ENCODE peak calls at places on chromosome 6, in seven cellular contexts. J is ascending aorta, Q is GM12865, D is choroid plexus epithelial cell, C is foreskin fibroblast, R is lower leg skin, E is astrocyte. S is an unnamed sample.

GRCh38 chr6:56357616-56358373 is 110.4 kb upstream of the COL21A1 start:
- DNase-seq in J (no peak), Q (peak), D (no peak), C (peak), R (no peak), E (peak), S (peak)

GRCh38 chr6:41713161-41713649 is 22.2 kb downstream of the TFEB start:
- DNase-seq in J (no peak), Q (no peak), D (no peak), C (peak), R (no peak), E (peak), S (no peak)

GRCh38 chr6:56364482-56365313 is 117.3 kb upstream of the COL21A1 start:
- DNase-seq in J (no peak), Q (peak), D (peak), C (peak), R (no peak), E (peak), S (peak)

GRCh38 chr6:32291549-32291948 is 67.7 kb upstream of the NOTCH4 start:
- DNase-seq in J (no peak), Q (no peak), D (no peak), C (no peak), R (no peak), E (no peak), S (no peak)

GRCh38 chr6:26199773-26200728 is 112.8 kb downstream of the HFE start:
- DNase-seq in J (no peak), Q (no peak), D (peak), C (peak), R (no peak), E (no peak), S (no peak)

GRCh38 chr6:134253681-134254080 is 64.2 kb downstream of the SGK1 start:
- DNase-seq in J (no peak), Q (no peak), D (peak), C (peak), R (no peak), E (peak), S (peak)

GRCh38 chr6:21201181-21201580 is 392.4 kb upstream of the SOX4 start:
- DNase-seq in J (no peak), Q (no peak), D (no peak), C (no peak), R (no peak), E (no peak), S (no peak)

GRCh38 chr6:157929765-157930319 is 51.8 kb upstream of the SYNJ2 start:
- DNase-seq in J (no peak), Q (no peak), D (no peak), C (no peak), R (no peak), E (no peak), S (no peak)

DNA sequence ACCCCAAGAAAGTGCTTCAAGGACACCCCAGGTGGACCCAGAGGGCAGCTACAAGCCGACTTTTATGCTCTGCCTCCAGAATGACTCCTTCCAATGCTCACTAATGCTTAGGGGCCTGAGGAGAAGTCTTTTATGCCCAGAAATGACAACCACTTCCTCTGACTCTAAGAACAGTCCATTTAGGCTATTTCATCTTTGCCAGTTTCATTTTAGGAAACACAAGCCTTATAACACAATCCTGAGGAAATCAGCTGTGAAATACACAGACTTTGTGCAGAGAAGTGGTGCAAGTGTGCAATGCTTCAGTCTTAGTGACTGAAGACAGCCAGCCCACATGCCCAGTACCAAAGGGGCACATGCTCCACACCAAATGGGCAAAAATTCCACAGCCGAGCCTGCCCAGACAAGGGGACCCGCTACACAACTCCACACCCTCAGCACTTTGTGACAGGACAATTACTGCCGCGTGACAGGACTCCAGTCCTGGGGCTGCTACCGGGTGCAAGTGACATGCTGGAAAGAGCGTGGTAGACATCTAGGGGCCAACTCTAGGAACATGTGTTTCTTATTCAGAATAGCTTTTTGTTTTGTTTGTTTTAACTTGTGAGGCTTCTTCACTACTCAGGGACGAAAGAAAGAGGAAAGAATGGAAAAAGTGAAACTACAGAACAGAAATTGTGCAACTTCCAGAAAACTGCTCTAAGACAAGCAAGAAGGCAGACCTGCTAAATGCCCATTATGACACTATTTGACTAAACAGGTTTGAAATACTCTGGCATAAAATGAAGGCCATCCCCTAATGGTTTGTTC is 28.2 kb upstream of the PLAGL1 start:
- DNase-seq in J (no peak), Q (peak), D (peak), C (peak), R (no peak), E (no peak), S (peak)
- H3K4me3 ChIP-seq in J (peak), Q (no peak), D (peak), C (peak), R (no peak), E (peak), S (peak)

GRCh38 chr6:104527761-104528415 is 331.8 kb downstream of the HACE1 start:
- DNase-seq in J (peak), Q (peak), D (peak), C (peak), R (no peak), E (peak), S (peak)
- TF ChIP-seq CTCF in J (no peak), Q (peak), D (peak), C (no peak), R (no peak), E (peak), S (peak)

DNA sequence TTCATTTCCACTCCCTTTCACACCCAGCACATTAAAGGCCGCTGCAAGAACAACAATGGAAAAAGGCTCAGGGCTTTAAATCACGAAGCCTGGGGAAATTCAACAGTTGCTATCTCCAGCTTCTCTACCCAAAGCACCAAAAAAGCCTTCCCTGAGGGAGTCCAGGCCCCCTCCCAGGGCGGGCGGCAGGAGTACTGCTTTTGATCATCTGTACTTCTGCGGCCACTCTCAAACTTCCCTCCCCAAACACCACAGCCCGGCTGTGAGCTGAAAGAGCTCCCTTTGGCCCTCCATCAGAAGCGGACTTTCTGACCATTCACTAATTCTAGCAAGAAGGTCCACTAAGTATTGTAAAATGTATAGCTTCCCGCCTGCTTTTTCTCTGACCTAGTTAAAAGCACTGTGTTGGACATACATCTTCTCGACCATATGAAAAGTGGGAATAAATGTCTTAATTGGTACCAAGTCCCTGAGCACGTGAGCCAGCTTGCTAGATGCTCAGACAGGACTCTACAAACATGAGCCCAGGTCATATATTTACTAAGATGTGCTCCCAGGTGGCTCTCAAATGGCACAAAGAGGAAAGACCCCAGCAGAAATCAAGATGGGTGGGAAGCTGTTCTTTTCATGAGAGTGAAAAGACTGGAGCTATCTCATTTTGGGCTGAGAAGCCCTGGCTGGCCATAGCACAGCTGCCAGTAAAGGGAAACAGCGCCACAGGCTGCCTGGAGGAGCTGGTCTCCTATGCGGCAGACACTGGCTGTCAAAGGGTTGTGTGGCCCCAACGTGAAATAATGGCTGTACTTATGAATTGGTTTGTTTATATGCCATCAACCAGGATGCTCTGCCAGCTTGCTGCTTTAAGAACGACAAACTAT is 58.6 kb downstream of the GFOD1 start:
- DNase-seq in J (no peak), Q (peak), D (no peak), C (no peak), R (no peak), E (no peak), S (no peak)
- H3K4me3 ChIP-seq in J (no peak), Q (peak), D (no peak), C (no peak), R (no peak), E (no peak), S (no peak)

GRCh38 chr6:152188011-152188410 is 380.5 kb downstream of the ESR1 start:
- DNase-seq in J (no peak), Q (no peak), D (no peak), C (peak), R (no peak), E (no peak), S (no peak)
- TF ChIP-seq CTCF in J (no peak), Q (no peak), D (no peak), C (no peak), R (no peak), E (no peak), S (no peak)

DNA sequence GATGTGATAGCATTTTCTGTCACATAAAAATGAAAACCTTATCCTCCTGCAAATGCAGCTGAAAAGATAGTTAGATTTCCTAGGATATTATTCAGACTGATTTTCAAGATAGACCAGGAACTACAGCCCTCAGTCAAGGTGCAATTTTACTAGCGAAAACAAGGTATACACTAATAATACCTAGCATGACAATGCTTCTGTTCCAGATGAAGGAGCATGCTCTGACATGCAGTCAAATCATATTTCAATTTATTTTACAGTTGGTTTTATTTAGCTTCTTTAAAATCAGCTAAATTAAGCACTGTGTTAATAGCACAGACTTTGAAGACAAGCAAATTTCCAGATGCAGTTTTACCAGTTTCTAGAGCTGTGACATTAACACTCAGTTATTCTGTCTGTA is 14.2 kb upstream of the TNFAIP3 start:
- DNase-seq in J (no peak), Q (no peak), D (no peak), C (no peak), R (no peak), E (no peak), S (no peak)
- H3K4me3 ChIP-seq in J (no peak), Q (no peak), D (no peak), C (no peak), R (no peak), E (no peak), S (no peak)

GRCh38 chr6:137724018-137724403 is 143.0 kb upstream of the TNFAIP3 start:
- DNase-seq in J (no peak), Q (no peak), D (no peak), C (peak), R (no peak), E (no peak), S (no peak)
- TF ChIP-seq CTCF in J (no peak), Q (no peak), D (no peak), C (no peak), R (no peak), E (no peak), S (no peak)

DNA sequence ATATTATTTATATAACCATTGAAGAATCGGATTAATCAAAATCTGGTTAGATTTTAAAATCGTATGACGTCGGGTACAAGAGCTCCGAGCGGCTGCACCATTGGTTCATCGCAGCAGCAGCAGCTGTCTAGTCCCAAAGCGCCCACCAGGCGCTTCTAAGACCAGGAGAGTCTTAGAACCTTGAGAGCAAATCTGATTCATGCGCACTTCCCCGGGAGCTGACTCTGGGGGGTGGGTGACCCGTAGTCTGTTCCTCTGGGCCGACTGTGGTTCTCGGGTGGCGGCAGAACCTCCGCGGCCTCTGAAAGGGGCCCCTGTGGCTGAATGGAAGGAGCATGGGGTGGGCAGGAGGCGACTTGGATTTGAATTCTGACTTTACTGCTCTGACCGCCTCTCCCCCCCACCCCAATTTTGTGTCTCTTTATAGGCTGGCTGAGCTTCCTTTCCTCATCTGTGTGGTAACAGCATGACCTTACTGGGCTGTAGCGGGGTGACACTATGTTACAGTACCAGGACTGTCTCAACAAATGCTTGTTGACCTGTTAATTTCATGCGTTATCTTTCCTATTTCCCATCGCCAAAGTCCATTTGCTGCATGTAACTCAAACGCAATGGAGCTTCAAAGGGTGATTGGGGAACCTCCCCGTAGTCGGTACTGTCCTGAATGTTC is 119.7 kb downstream of the RTN4IP1 start:
- DNase-seq in J (no peak), Q (peak), D (peak), C (peak), R (no peak), E (no peak), S (no peak)
- H3K4me3 ChIP-seq in J (peak), Q (peak), D (peak), C (peak), R (no peak), E (peak), S (peak)

GRCh38 chr6:128333581-128334223 is 186.7 kb downstream of the PTPRK start:
- DNase-seq in J (no peak), Q (no peak), D (no peak), C (no peak), R (no peak), E (no peak), S (no peak)

GRCh38 chr6:128323011-128323410 is 197.4 kb downstream of the PTPRK start:
- DNase-seq in J (no peak), Q (no peak), D (no peak), C (no peak), R (no peak), E (no peak), S (no peak)

DNA sequence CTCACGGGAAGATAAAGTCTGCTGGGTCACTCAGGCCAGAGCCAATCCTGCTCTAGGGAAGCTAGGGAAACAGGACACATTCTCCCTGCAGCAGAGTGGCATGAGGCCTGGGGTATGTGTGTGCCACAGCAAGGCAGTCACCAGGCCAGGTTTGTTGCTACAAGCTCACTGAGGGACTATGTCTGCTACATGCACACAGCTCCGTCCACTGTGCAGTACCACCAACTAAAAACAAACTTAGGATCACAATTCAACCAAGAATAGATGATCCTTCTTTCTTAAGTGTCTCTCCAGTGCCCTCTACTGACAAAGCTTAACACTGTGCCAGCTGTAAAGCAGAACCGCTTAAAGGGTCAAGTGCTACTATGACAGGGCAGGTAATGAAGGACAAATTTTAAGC is 192.5 kb downstream of the PTPRK start:
- DNase-seq in J (no peak), Q (peak), D (peak), C (peak), R (no peak), E (no peak), S (peak)
- TF ChIP-seq CTCF in J (no peak), Q (peak), D (peak), C (peak), R (no peak), E (peak), S (peak)

DNA sequence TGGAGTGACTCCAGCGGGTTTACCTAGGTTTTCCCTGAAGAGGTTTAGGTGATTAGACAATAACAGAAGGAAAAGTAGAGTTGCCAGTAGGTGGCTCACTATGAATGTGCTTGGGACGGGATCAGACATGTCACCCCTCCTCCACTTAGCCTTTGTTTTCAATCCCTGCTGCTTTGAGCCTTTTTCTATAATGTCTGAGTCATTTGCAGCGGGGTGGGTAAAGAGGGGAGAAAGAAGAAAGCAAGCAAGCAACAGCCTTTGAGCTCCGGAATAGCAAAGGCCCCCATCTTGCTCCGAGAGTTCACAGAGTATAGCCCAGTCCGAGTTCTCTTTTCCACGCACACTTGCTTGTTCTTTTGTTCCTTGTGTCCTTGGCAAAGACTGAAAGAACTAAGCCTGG is 129.1 kb downstream of the PACRG start:
- DNase-seq in J (no peak), Q (peak), D (peak), C (peak), R (no peak), E (peak), S (peak)
- H3K4me3 ChIP-seq in J (no peak), Q (no peak), D (peak), C (peak), R (no peak), E (peak), S (peak)

DNA sequence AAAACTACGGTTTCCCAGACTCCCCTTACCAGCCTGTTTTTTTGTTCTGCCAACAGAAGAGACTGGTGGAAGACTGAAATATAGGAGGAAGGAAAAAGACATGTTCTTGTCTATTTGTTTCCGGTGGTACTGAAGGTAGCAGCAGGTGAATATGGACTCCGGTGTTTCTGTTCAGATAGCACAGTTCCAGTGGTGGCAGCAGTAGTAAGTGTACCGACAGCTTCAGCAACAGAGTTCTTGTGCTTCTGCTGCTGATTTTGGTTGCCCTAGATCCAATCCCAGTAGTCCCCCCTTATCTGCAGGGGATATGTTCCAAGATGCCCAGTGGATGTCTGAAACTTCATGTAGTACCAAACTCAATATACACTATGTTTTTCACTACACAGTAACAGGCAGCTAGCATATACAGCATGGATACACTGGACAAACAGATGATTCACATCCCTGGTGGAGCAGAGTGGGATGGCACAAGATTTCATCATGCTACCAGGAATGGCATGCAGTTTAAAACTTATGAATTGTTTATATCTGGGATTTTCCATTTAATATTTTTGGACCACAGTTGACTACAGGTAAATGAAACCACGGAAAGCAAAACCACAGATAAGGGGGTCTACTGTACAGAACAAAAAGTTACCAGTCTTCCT is 301.8 kb downstream of the BTBD9 start:
- DNase-seq in J (no peak), Q (no peak), D (peak), C (peak), R (no peak), E (peak), S (peak)
- TF ChIP-seq CTCF in J (no peak), Q (no peak), D (peak), C (peak), R (no peak), E (peak), S (peak)

S was measured in AG10803.